ENCODE peak calls at places on chromosomes 11 and 22, in ten cellular contexts. P is CD4-positive, alpha-beta memory T cell; G is right cardiac atrium; E is A549; Q is stomach; S is GM20000; O is HEK293T; Y is coronary artery; D is stromal cell of bone marrow; H is SHP77. W is an unnamed sample.

GRCh38 chr11:76120513-76121081 is 85.7 kb downstream of the WNT11 start:
- DNase-seq in P (no peak), G (peak), E (no peak), Q (no peak), S (no peak), O (no peak), Y (no peak), D (no peak), H (no peak), W (no peak)

GRCh38 chr22:37354271-37355069 is 72.2 kb downstream of the CYTH4 start:
- DNase-seq in P (no peak), G (no peak), E (no peak), Q (no peak), S (no peak), O (no peak), Y (no peak), D (no peak), H (no peak), W (no peak)

GRCh38 chr11:104320956-104321355 is 157.0 kb upstream of the PDGFD start:
- DNase-seq in P (no peak), G (no peak), E (no peak), Q (no peak), S (no peak), O (no peak), Y (no peak), D (no peak), H (no peak), W (no peak)

GRCh38 chr11:117819096-117820040 is 5.2 kb downstream of the FXYD2 start:
- DNase-seq in P (no peak), G (peak), E (peak), Q (peak), S (no peak), O (peak), Y (no peak), D (no peak), H (peak), W (peak)

GRCh38 chr11:69382131-69383128 is 88.5 kb downstream of the MYEOV start:
- DNase-seq in P (no peak), G (peak), E (no peak), Q (peak), S (no peak), O (no peak), Y (peak), D (no peak), H (peak), W (no peak)

GRCh38 chr11:125588505-125588904 is 4.1 kb upstream of the STT3A start:
- DNase-seq in P (no peak), G (no peak), E (no peak), Q (no peak), S (no peak), O (no peak), Y (no peak), D (no peak), H (no peak), W (no peak)

GRCh38 chr22:20536590-20537324 is 29.3 kb downstream of the MED15 start:
- DNase-seq in P (no peak), G (peak), E (no peak), Q (no peak), S (no peak), O (no peak), Y (no peak), D (no peak), H (peak), W (no peak)

GRCh38 chr11:28463826-28464225 is 355.6 kb downstream of the METTL15 start:
- DNase-seq in P (no peak), G (no peak), E (no peak), Q (no peak), S (no peak), O (no peak), Y (no peak), D (no peak), H (no peak), W (no peak)

GRCh38 chr11:81359476-81359875 is 1374.2 kb downstream of the FAM181B start:
- DNase-seq in P (no peak), G (no peak), E (no peak), Q (no peak), S (no peak), O (no peak), Y (no peak), D (no peak), H (no peak), W (no peak)

GRCh38 chr11:76023408-76024068 is 182.8 kb downstream of the WNT11 start:
- DNase-seq in P (no peak), G (no peak), E (no peak), Q (no peak), S (no peak), O (no peak), Y (no peak), D (no peak), H (no peak), W (no peak)

GRCh38 chr22:46462726-46463371 is 74.6 kb downstream of the CELSR1 start:
- DNase-seq in P (no peak), G (no peak), E (peak), Q (no peak), S (no peak), O (no peak), Y (no peak), D (peak), H (no peak), W (no peak)

W was measured in NCI-H1694 treated with DMSO at 0.1 percent for 48 hours.